ENCODE peak calls at places on chromosome 7, in six cellular contexts. S is IMR-90, B is lower lobe of right lung, Q is heart left ventricle, J is coronary artery, D is ovary. C is an unnamed sample.
A peak's percentile ranks its signal among the peaks of the same experiment; 100 is the strongest.

GRCh38 chr7:141238546-141239218 is 164.8 kb downstream of the TMEM178B start:
- DNase-seq in S (no peak), J (no peak), D (no peak), B (no peak), Q (no peak), C (no peak)

GRCh38 chr7:66306243-66306642 is 101.1 kb downstream of the TPST1 start:
- DNase-seq in J (no peak), B (no peak), S (peak; percentile 15), Q (no peak), D (no peak), C (no peak)

GRCh38 chr7:20798694-20799121 is 12.0 kb upstream of the SP8 start:
- DNase-seq in J (no peak), Q (no peak), B (no peak), S (no peak), D (no peak), C (no peak)

GRCh38 chr7:152406491-152406890 is 29.3 kb downstream of the KMT2C start:
- DNase-seq in S (no peak), B (no peak), D (no peak), J (no peak), Q (no peak), C (no peak)

GRCh38 chr7:149125189-149125863 is 798 bp downstream of the ZNF425 start:
- DNase-seq in B (no peak), S (no peak), D (no peak), Q (no peak), J (no peak), C (no peak)

GRCh38 chr7:110522751-110523200 is 568.2 kb upstream of the LRRN3 start:
- DNase-seq in J (no peak), S (no peak), D (no peak), B (no peak), Q (no peak), C (no peak)

GRCh38 chr7:101558742-101559325 is 70.3 kb downstream of the MYL10 start:
- DNase-seq in Q (no peak), D (no peak), J (peak; percentile 69), S (no peak), B (no peak), C (no peak)

GRCh38 chr7:101664893-101665471 is 35.9 kb upstream of the MYL10 start:
- DNase-seq in S (no peak), J (no peak), B (no peak), Q (no peak), D (no peak), C (no peak)

GRCh38 chr7:91182819-91183405 is 81.3 kb upstream of the FZD1 start:
- DNase-seq in B (no peak), Q (no peak), S (peak; percentile 98), J (no peak), D (no peak), C (peak; percentile 96)

GRCh38 chr7:106290319-106290718 is 5.5 kb upstream of the NAMPT start:
- DNase-seq in B (no peak), J (no peak), Q (no peak), S (no peak), D (no peak), C (no peak)

GRCh38 chr7:106022193-106022821 is 59.2 kb downstream of the CDHR3 start:
- DNase-seq in J (no peak), S (no peak), D (no peak), B (no peak), Q (no peak), C (no peak)

GRCh38 chr7:110809832-110810231 is 281.1 kb upstream of the LRRN3 start:
- DNase-seq in J (no peak), D (no peak), S (no peak), Q (no peak), B (no peak), C (no peak)

GRCh38 chr7:91713669-91714068 is 166.8 kb downstream of the MTERF1 start:
- DNase-seq in S (no peak), J (no peak), B (no peak), D (no peak), Q (no peak), C (no peak)

GRCh38 chr7:92836489-92837213 is at the start of gene CDK6:
- DNase-seq in D (peak; percentile 61), Q (peak; percentile 62), J (peak; percentile 78), B (peak; percentile 74), S (peak; percentile 70), C (peak; percentile 73)

GRCh38 chr7:301291-302053 is 11.5 kb downstream of the FOXL3 start:
- DNase-seq in Q (no peak), B (no peak), D (no peak), S (no peak), J (no peak), C (no peak)

DNA sequence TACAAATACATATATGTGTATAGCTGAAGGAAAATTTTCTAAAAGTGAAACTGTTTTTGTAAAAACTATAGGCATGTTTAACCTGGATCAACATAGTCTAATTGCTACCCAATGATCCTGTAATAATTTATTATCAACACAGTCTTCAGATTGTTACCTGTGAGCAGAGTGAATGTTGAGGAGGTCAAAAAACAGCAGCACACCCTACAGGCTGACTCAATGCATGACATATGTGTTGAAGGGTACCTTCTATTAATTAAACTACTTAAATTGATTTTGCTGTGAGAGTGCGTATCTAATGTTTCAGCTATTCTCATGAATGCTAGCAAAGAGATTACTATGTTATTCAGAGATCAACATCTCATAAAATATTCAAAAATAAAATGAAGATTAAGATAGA is 411.4 kb downstream of the TNS3 start:
- DNase-seq in Q (no peak), S (peak; percentile 29), J (no peak), D (no peak), B (no peak), C (no peak)
- TF ChIP-seq CTCF in Q (no peak), S (peak; percentile 52), J (no peak), D (no peak), B (peak; percentile 18), C (peak; percentile 26)

GRCh38 chr7:102992820-102993531 is 80.2 kb downstream of the LRRC17 start:
- DNase-seq in D (no peak), Q (no peak), S (peak; percentile 87), J (no peak), B (no peak), C (peak; percentile 80)

GRCh38 chr7:102991540-102992214 is 78.9 kb downstream of the LRRC17 start:
- DNase-seq in J (no peak), D (no peak), B (no peak), S (peak; percentile 99), Q (no peak), C (peak; percentile 95)

GRCh38 chr7:102992509-102992819 is 79.7 kb downstream of the LRRC17 start:
- DNase-seq in S (no peak), B (no peak), Q (no peak), D (no peak), J (no peak), C (no peak)

GRCh38 chr7:102990642-102991041 is 77.8 kb downstream of the LRRC17 start:
- DNase-seq in D (no peak), B (no peak), Q (no peak), J (no peak), S (no peak), C (no peak)

GRCh38 chr7:102991077-102991539 is 78.3 kb downstream of the LRRC17 start:
- DNase-seq in D (no peak), Q (no peak), J (no peak), B (no peak), S (no peak), C (no peak)
- H3K4me3 ChIP-seq in D (no peak overlapping the region), Q (no peak overlapping the region), J (no peak overlapping the region), B (no peak overlapping the region), S (no peak overlapping the region), C (no peak overlapping the region)

DNA sequence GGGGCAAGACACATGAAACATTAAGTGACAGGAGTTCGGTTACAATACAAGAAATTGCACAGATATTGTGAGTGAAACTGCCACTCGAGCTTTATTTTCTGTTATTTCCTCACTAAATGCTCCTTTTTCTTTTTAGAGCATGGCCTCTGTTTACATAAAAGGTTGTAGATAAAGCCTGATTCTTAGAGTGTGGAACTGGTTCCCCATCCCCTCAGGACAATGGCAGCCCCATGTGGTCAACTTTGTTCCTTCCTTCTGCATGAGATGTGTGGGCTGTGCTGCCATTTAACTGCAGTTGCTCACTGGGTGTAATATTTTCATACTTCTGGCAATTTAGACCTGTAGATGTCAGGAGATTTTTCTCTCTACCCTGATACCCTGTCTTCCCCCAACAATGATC is 70.2 kb downstream of the LRGUK start:
- DNase-seq in S (no peak), Q (no peak), J (no peak), D (no peak), B (no peak), C (no peak)
- TF ChIP-seq CTCF in S (no peak), Q (no peak), J (no peak), D (no peak), B (no peak), C (no peak)

GRCh38 chr7:47327698-47328391 is 254.1 kb downstream of the TNS3 start:
- DNase-seq in J (peak; percentile 92), B (peak; percentile 86), S (peak; percentile 81), Q (peak; percentile 91), D (peak; percentile 88), C (peak; percentile 85)
- H3K4me3 ChIP-seq in J (peak overlapping the region; percentile 62), B (peak overlapping the region; percentile 42), S (peak overlapping the region; percentile 18), Q (peak overlapping the region; percentile 36), D (peak overlapping the region; percentile 0), C (peak overlapping the region; percentile 9)